ENCODE peak calls at places on chromosomes 1 and 21, in seven cellular contexts. L is AG04450, G is astrocyte, Z is tibial artery, C is mammary epithelial cell, F is fibroblast of lung, Y is DND-41. R is an unnamed sample.
A peak's percentile ranks its signal among the peaks of the same experiment; 100 is the strongest.

GRCh38 chr1:30198805-30199403 is 524.5 kb downstream of the MATN1 start:
- DNase-seq in Y (no peak), Z (no peak), C (no peak), G (no peak), F (no peak), L (no peak), R (no peak)

GRCh38 chr1:88935522-88936222 is 44.3 kb upstream of the GTF2B start:
- DNase-seq in Z (no peak), L (peak; percentile 8), Y (no peak), G (peak; percentile 19), F (peak; percentile 66), C (no peak), R (no peak)

GRCh38 chr1:152917794-152918193 is 9.4 kb downstream of the IVL start:
- DNase-seq in L (no peak), Y (no peak), C (peak; percentile 46), G (no peak), F (no peak), Z (no peak), R (no peak)

GRCh38 chr1:59856725-59857338 is 42.1 kb downstream of the HOOK1 start:
- DNase-seq in F (no peak), Z (no peak), C (no peak), L (no peak), Y (no peak), G (no peak), R (no peak)

GRCh38 chr1:204736861-204737260 is 51.3 kb upstream of the LRRN2 start:
- DNase-seq in G (no peak), Z (no peak), Y (no peak), F (no peak), C (no peak), L (no peak), R (no peak)

GRCh38 chr1:235079443-235079967 is 49.1 kb downstream of the TOMM20 start:
- DNase-seq in G (peak; percentile 74), Y (no peak), Z (no peak), F (no peak), C (peak; percentile 99), L (no peak), R (no peak)

GRCh38 chr1:95232646-95233320 is 1.2 kb upstream of the RWDD3 start:
- DNase-seq in G (no peak), L (no peak), F (peak; percentile 76), Z (no peak), Y (no peak), C (no peak), R (no peak)

GRCh38 chr1:30312226-30312625 is 411.2 kb downstream of the MATN1 start:
- DNase-seq in C (no peak), Z (no peak), G (no peak), F (no peak), Y (no peak), L (no peak), R (no peak)

GRCh38 chr1:188386161-188386560 is 1557.4 kb downstream of the PLA2G4A start:
- DNase-seq in F (no peak), C (no peak), L (no peak), Z (no peak), Y (no peak), G (no peak), R (no peak)

GRCh38 chr21:45244799-45245340 is 42.8 kb downstream of the POFUT2 start:
- DNase-seq in F (no peak), C (no peak), L (no peak), G (no peak), Z (no peak), Y (no peak), R (no peak)

GRCh38 chr1:154943649-154944421 is 7.3 kb upstream of the PMVK start:
- DNase-seq in C (no peak), F (peak; percentile 31), Z (no peak), Y (peak; percentile 56), G (no peak), L (no peak), R (peak; percentile 36)

GRCh38 chr1:62508187-62508758 is 71.4 kb downstream of the USP1 start:
- DNase-seq in F (peak; percentile 76), G (peak; percentile 26), C (peak; percentile 11), L (peak; percentile 11), Y (peak; percentile 21), Z (no peak), R (no peak)

GRCh38 chr1:21667348-21668231 is 1.6 kb downstream of the RAP1GAP start:
- DNase-seq in Y (no peak), F (no peak), G (no peak), L (no peak), C (no peak), Z (no peak), R (no peak)

GRCh38 chr1:223246468-223246867 is 103.4 kb upstream of the TLR5 start:
- DNase-seq in F (no peak), C (no peak), G (no peak), L (no peak), Y (no peak), Z (no peak), R (no peak)

GRCh38 chr1:223319373-223319772 is 44.6 kb downstream of the SUSD4 start:
- DNase-seq in Z (no peak), G (no peak), C (peak; percentile 27), L (no peak), F (no peak), Y (no peak), R (no peak)

GRCh38 chr1:53468374-53468773 is 9.2 kb downstream of the DMRTB1 start:
- DNase-seq in F (no peak), G (no peak), C (no peak), Z (no peak), Y (no peak), L (no peak), R (no peak)

GRCh38 chr21:46095814-46096595 is 1.9 kb upstream of the COL6A2 start:
- DNase-seq in F (no peak), Y (no peak), Z (no peak), L (no peak), G (no peak), C (no peak), R (no peak)

GRCh38 chr1:223364685-223365382 is 858 bp upstream of the SUSD4 start:
- DNase-seq in G (no peak), Z (no peak), Y (peak; percentile 26), C (no peak), F (no peak), L (no peak), R (peak; percentile 14)

GRCh38 chr1:113978863-113979702 is at the start of gene OLFML3:
- DNase-seq in Z (peak; percentile 94), L (peak; percentile 91), G (peak; percentile 88), F (peak; percentile 95), Y (peak; percentile 65), C (peak; percentile 75), R (no peak)

GRCh38 chr1:227894306-227894721 is 53.4 kb downstream of the WNT9A start:
- DNase-seq in L (no peak), Z (peak; percentile 16), G (no peak), F (no peak), C (no peak), Y (no peak), R (no peak)

GRCh38 chr1:41695118-41695517 is 210.6 kb upstream of the EDN2 start:
- DNase-seq in Z (peak; percentile 44), C (no peak), Y (no peak), F (no peak), G (no peak), L (no peak), R (no peak)

GRCh38 chr1:186985889-186986491 is 157.2 kb downstream of the PLA2G4A start:
- DNase-seq in C (peak; percentile 40), G (peak; percentile 36), F (peak; percentile 78), L (peak; percentile 29), Y (no peak), Z (no peak), R (no peak)

GRCh38 chr1:158145173-158145719 is 35.4 kb upstream of the CD1D start:
- DNase-seq in Z (no peak), C (peak; percentile 87), L (no peak), Y (no peak), F (peak; percentile 41), G (peak; percentile 3), R (no peak)
- H3K27ac ChIP-seq in Z (peak overlapping the region; percentile 45), C (peak overlapping the region; percentile 98), L (no peak overlapping the region), Y (no peak overlapping the region), F (no peak overlapping the region), G (no peak overlapping the region), R (no peak overlapping the region)

DNA sequence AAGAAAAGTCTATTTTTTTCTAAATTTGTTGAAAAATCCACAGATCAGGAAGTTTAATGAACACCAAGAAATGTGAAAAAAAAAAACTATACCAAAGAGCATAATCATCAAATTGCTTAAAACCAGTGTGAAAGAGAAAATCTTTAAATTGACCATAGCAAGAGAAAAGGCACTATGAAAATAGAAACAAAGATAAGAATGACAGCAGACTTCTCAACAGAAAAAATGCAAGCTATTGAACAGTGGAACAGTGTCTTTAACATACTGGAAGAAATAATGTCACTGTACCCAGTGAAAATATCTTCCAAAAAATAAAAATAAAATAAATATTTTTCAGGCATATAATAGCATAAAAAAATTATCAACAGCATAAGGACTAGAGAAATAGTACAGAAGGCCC is 243.0 kb upstream of the GJB5 start:
- DNase-seq in C (no peak), L (no peak), F (no peak), G (no peak), Z (no peak), Y (no peak), R (no peak)
- H3K9me3 ChIP-seq in C (peaks cover 7% of the 10 kb centered on the region), L (peaks cover 3% of the 10 kb centered on the region), F (no peaks in the 10 kb centered on the region), G (peaks cover 4% of the 10 kb centered on the region), Z (peaks cover 29% of the 10 kb centered on the region), Y (peaks cover 18% of the 10 kb centered on the region), R (peaks cover 29% of the 10 kb centered on the region)

DNA sequence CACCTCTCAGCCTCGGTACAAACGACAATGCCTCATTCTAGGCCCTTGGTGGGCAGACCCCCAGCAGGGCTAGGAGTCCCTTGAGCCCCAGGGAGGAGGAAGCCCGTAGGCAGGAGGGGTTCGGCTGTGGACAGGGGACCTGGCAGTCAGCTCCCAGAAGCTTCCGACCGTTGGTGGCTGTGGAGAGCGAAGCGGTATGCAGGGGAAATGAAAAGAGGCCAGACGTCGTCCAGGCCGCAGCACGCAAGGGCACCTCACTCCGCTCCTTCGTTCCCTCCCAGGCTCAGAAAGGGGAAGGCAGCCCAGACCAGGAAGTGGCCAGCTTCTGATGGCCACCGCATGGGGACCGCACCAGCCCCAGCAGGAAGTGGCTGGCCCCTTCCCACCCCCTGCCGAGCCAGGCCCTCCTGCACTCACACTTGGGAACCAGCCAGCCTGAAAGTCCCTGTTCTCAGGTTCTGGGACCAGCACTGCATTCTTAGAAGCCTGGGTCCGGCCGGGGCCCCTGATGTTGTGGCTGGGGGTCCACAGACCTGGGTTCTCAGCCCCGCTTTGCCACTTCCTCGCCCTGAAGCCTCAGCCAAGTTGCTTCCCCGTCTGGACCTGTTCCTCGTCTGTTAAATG is 103.9 kb upstream of the RUNX3 start:
- DNase-seq in Z (peak; percentile 31), C (no peak), L (no peak), G (no peak), Y (no peak), F (no peak), R (no peak)
- H3K27ac ChIP-seq in Z (no peak overlapping the region), C (no peak overlapping the region), L (no peak overlapping the region), G (no peak overlapping the region), Y (no peak overlapping the region), F (no peak overlapping the region), R (no peak overlapping the region)

DNA sequence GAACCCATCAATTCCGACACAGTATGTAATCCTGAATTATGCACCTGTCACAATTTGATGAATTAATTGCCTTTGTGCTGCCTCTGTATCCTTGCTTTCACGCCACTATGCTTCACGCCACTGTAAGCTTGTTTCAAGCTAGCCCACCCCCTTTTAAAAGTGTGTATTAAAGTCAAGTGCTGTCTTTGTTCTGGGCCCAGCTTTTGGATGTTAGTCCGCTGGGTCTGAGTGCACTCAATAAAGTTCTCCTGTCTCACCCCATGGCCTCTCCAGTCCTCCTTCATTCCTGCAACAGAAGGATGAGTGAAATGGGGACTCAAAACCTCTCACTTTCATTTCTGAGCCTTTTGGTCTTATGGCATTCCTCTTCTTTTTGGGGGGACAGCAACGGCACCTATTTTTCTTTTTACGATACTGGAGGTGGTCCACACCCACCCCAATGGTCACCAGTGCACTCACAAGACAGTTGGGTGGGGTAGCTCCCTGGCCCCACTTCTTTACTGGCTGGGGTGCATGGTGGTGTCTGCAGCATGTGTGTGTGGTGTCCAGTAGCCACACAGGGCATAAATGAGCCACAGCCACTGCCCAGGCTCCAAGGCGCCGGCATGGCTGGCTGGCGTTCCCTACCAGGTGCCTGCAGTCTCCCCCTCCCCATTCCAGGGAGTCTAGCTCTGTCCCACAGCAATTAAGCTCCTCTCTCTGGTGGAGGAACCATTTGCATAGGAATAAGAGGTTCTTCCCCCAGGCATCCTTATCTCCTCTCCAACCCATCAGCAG is 1.8 kb downstream of the THEM4 start:
- DNase-seq in L (no peak), G (no peak), C (no peak), Y (peak; percentile 22), F (peak; percentile 20), Z (no peak), R (no peak)
- H3K9me3 ChIP-seq in L (peaks cover 18% of the 10 kb centered on the region), G (no peaks in the 10 kb centered on the region), C (peaks cover 11% of the 10 kb centered on the region), Y (peaks cover 20% of the 10 kb centered on the region), F (no peaks in the 10 kb centered on the region), Z (peaks cover 5% of the 10 kb centered on the region), R (peaks cover 9% of the 10 kb centered on the region)